ENCODE peak calls at places on chromosomes 11 and 22, in five cellular contexts. P is Peyer's patch, B is nephron progenitor cell, K is cardiac muscle cell, A is uterus. O is an unnamed sample.

GRCh38 chr11:16059332-16059731 is 297.0 kb downstream of the SOX6 start:
- DNase-seq in P (no peak), B (no peak), K (no peak), A (no peak), O (no peak)

GRCh38 chr11:59273008-59273841 is 60.5 kb upstream of the MPEG1 start:
- DNase-seq in P (no peak), B (no peak), K (no peak), A (no peak), O (no peak)

GRCh38 chr22:18954941-18955571 is 19.0 kb upstream of the PRODH start:
- DNase-seq in P (no peak), B (peak), K (no peak), A (no peak), O (no peak)

GRCh38 chr11:120660024-120660565 is 148.5 kb downstream of the GRIK4 start:
- DNase-seq in P (peak), B (peak), K (peak), A (no peak), O (peak)

GRCh38 chr11:121366970-121367369 is 74.4 kb downstream of the SC5D start:
- DNase-seq in P (no peak), B (no peak), K (no peak), A (peak), O (no peak)

GRCh38 chr11:73156114-73156513 is 14.0 kb upstream of the FCHSD2 start:
- DNase-seq in P (no peak), B (no peak), K (no peak), A (no peak), O (no peak)

GRCh38 chr11:86230921-86231320 is 13.6 kb upstream of the EED start:
- DNase-seq in P (no peak), B (no peak), K (no peak), A (no peak), O (no peak)

GRCh38 chr22:35955546-35955945 is 73.1 kb downstream of the RBFOX2 start:
- DNase-seq in P (no peak), B (no peak), K (no peak), A (no peak), O (no peak)

GRCh38 chr11:776459-777287 is 614 bp downstream of the GATD1 start:
- DNase-seq in P (no peak), B (peak), K (peak), A (no peak), O (peak)

GRCh38 chr11:71971676-71972075 is 27.0 kb upstream of the IL18BP start:
- DNase-seq in P (no peak), B (no peak), K (no peak), A (no peak), O (no peak)

GRCh38 chr11:15698855-15699254 is 584.1 kb downstream of the INSC start:
- DNase-seq in P (no peak), B (no peak), K (no peak), A (no peak), O (no peak)

GRCh38 chr11:16899708-16900107 is 114.5 kb downstream of the PLEKHA7 start:
- DNase-seq in P (peak), B (no peak), K (no peak), A (no peak), O (no peak)

GRCh38 chr11:65651589-65652510 is 10.9 kb downstream of the RELA start:
- DNase-seq in P (peak), B (no peak), K (peak), A (peak), O (no peak)

GRCh38 chr22:28648792-28649191 is 30.8 kb downstream of the TTC28 start:
- DNase-seq in P (no peak), B (no peak), K (no peak), A (no peak), O (no peak)

GRCh38 chr11:84780689-84781293 is 846.4 kb downstream of the DLG2 start:
- DNase-seq in P (no peak), B (no peak), K (peak), A (no peak), O (no peak)
- TF ChIP-seq CTCF in P (peak), B (peak), K (peak), A (no peak), O (peak)

GRCh38 chr11:69212121-69213110 is 56.7 kb downstream of the SMIM38 start:
- DNase-seq in P (no peak), B (no peak), K (no peak), A (no peak), O (no peak)
- TF ChIP-seq CTCF in P (no peak), B (peak), K (peak), A (no peak), O (no peak)

GRCh38 chr11:57675176-57675941 is 7.4 kb downstream of the ZDHHC5 start:
- DNase-seq in P (no peak), B (no peak), K (no peak), A (no peak), O (no peak)
- TF ChIP-seq CTCF in P (no peak), B (no peak), K (no peak), A (no peak), O (no peak)

DNA sequence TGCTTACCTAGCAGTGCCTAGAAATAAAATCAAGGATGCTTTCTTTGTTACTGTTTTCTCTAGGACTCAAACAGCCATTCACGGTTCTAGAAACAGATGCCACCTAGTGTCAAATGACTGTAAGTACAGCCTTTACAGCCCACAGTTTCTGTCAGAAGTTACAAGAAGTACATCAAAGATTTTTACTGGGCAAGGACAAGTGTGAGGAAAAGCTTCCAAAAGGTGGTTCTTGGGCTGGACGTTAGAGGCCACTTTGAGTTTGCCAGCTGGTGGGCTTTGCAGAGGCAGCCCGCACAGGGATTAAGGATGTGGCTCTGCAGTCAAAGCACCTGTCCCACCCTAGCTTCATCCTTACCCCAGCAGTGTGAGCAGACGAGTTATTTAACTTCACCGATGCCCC is 6.9 kb downstream of the KMT5B start:
- DNase-seq in P (no peak), B (no peak), K (peak), A (no peak), O (peak)
- TF ChIP-seq CTCF in P (peak), B (peak), K (peak), A (peak), O (peak)

DNA sequence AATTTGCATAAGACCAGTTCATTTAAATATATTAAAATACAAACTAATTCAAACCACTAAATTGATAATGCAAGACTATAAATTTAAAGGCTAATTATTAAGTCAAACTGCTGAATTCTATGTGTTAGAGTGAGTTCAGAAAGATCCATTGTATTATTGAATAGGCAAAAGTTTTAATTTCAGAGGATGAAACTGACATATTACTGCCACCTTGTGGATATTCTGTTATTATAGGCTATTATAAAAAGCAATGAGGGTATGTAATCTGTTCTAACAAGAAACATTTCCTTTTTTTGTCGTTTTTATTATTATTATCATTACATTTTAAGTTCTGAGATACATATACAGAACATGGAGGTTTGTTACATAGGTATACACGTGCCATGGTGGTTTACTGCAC is 20.9 kb upstream of the NAALAD2 start:
- DNase-seq in P (no peak), B (no peak), K (peak), A (no peak), O (no peak)
- TF ChIP-seq CTCF in P (no peak), B (peak), K (peak), A (peak), O (peak)

GRCh38 chr11:107549954-107550285 is 15.6 kb downstream of the ALKBH8 start:
- DNase-seq in P (no peak), B (no peak), K (no peak), A (no peak), O (no peak)

GRCh38 chr11:107550304-107550703 is 15.2 kb downstream of the ALKBH8 start:
- DNase-seq in P (no peak), B (no peak), K (no peak), A (no peak), O (no peak)

GRCh38 chr11:107545101-107545514 is 20.4 kb downstream of the ALKBH8 start:
- DNase-seq in P (no peak), B (no peak), K (peak), A (no peak), O (no peak)

GRCh38 chr11:107549253-107549953 is 16.1 kb downstream of the ALKBH8 start:
- DNase-seq in P (no peak), B (peak), K (peak), A (no peak), O (no peak)
- TF ChIP-seq CTCF in P (peak), B (peak), K (peak), A (peak), O (peak)

GRCh38 chr11:131962818-131963217 is 592.4 kb downstream of the NTM start:
- DNase-seq in P (no peak), B (no peak), K (no peak), A (no peak), O (no peak)
- TF ChIP-seq CTCF in P (no peak), B (no peak), K (no peak), A (no peak), O (no peak)

GRCh38 chr22:17872491-17872890 is 98.2 kb upstream of the BID start:
- DNase-seq in P (no peak), B (no peak), K (no peak), A (no peak), O (no peak)

GRCh38 chr22:17873116-17873515 is 98.8 kb upstream of the BID start:
- DNase-seq in P (no peak), B (no peak), K (no peak), A (no peak), O (no peak)

GRCh38 chr22:17870408-17870807 is 96.1 kb upstream of the BID start:
- DNase-seq in P (peak), B (no peak), K (no peak), A (no peak), O (no peak)

GRCh38 chr22:17873804-17874203 is 99.5 kb upstream of the BID start:
- DNase-seq in P (no peak), B (no peak), K (no peak), A (no peak), O (no peak)

DNA sequence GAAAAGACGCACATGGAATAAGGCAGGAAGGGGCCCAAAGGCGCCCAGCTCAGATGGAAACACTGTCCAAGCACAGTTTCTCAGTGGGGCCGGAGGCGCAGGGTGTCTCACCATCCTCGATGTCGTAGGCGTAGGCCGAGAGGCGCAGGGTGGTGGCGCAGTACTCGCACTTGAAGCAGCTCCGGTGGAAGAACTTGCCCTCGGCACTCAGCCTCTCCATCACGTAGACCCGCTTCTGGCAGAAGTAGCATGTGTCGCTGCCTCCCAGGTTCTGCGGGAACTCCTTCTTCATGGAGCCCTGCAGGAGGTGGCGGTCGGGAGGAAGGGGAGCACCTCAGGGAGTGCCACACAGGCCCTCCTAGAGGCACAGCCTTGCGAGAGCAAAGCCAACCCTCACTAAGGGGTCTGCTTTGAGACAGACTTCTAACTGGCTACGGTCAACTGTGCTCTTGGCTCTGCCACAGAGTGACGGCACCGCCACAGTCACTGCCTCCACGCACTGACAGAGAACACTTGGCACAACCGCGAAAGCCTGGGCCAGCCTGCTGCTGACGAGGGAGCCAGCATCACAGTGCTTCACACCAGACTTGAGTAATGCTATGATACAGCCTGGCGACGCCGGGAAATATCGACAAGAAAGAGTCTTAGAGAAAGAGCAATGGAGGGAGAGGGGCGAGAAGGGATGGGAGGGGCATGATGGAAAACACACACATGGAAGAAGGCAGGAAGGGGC is 97.6 kb upstream of the BID start:
- DNase-seq in P (no peak), B (no peak), K (no peak), A (no peak), O (no peak)
- TF ChIP-seq CTCF in P (no peak), B (no peak), K (no peak), A (no peak), O (no peak)

O was measured in endothelial cell.